ENCODE peak calls at places on chromosomes 2 and 18, in seven cellular contexts. I is activated CD8-positive, alpha-beta T cell treated with anti-CD3 and anti-CD28 coated beads for 36 hours; V is kidney epithelial cell; G is neural progenitor cell; T is epithelial cell of esophagus; L is heart left ventricle; R is cardiac muscle cell. N is an unnamed sample.

GRCh38 chr2:134229540-134229939 is 24.3 kb upstream of the MGAT5 start:
- DNase-seq in G (no peak), T (no peak), L (no peak), R (no peak), V (no peak), I (no peak), N (no peak)

GRCh38 chr2:237570776-237571335 is 4.5 kb downstream of the PRLH start:
- DNase-seq in G (no peak), R (no peak), T (no peak), L (peak), I (no peak), V (no peak), N (no peak)

GRCh38 chr18:62848946-62849345 is 133.6 kb downstream of the PHLPP1 start:
- DNase-seq in T (peak), I (no peak), L (no peak), R (no peak), G (no peak), V (no peak), N (no peak)

GRCh38 chr2:184463102-184463865 is 135.0 kb upstream of the ZNF804A start:
- DNase-seq in G (no peak), R (no peak), V (no peak), T (no peak), L (no peak), I (no peak), N (no peak)

GRCh38 chr18:34592961-34593382 is 117.1 kb upstream of the DTNA start:
- DNase-seq in T (peak), G (peak), R (peak), I (no peak), L (peak), V (peak), N (no peak)

GRCh38 chr2:189466656-189467055 is 25.4 kb downstream of the WDR75 start:
- DNase-seq in L (no peak), G (peak), V (no peak), T (peak), R (peak), I (no peak), N (no peak)

GRCh38 chr18:23964282-23965238 is 50.0 kb upstream of the TTC39C start:
- DNase-seq in L (no peak), V (no peak), R (no peak), T (peak), I (peak), G (no peak), N (no peak)

GRCh38 chr2:213104089-213104902 is 47.1 kb downstream of the IKZF2 start:
- DNase-seq in R (peak), L (no peak), G (no peak), I (no peak), T (peak), V (no peak), N (no peak)

GRCh38 chr2:33056170-33056569 is 109.4 kb downstream of the LTBP1 start:
- DNase-seq in R (no peak), V (no peak), I (no peak), G (no peak), L (no peak), T (no peak), N (no peak)

GRCh38 chr2:218831378-218831990 is at the start of gene PRKAG3:
- DNase-seq in R (no peak), G (no peak), L (peak), T (no peak), V (no peak), I (no peak), N (no peak)

GRCh38 chr2:8857709-8858108 is 20.3 kb upstream of the KIDINS220 start:
- DNase-seq in G (no peak), V (no peak), L (no peak), I (no peak), T (peak), R (no peak), N (no peak)

GRCh38 chr2:28415715-28416114 is 23.1 kb downstream of the FOSL2 start:
- DNase-seq in V (no peak), T (no peak), G (no peak), L (no peak), I (no peak), R (no peak), N (no peak)

GRCh38 chr18:50558157-50558556 is 1.7 kb upstream of the MAPK4 start:
- DNase-seq in G (no peak), L (no peak), R (no peak), I (no peak), T (no peak), V (no peak), N (no peak)

GRCh38 chr18:25979358-25979727 is 111.1 kb downstream of the SS18 start:
- DNase-seq in L (no peak), I (no peak), T (no peak), G (no peak), V (no peak), R (no peak), N (no peak)

GRCh38 chr2:209633911-209634310 is 137.7 kb upstream of the UNC80 start:
- DNase-seq in G (no peak), I (no peak), T (no peak), L (no peak), R (no peak), V (no peak), N (no peak)
- TF ChIP-seq CTCF in G (no peak), I (no peak), T (no peak), L (no peak), R (no peak), V (no peak), N (no peak)

DNA sequence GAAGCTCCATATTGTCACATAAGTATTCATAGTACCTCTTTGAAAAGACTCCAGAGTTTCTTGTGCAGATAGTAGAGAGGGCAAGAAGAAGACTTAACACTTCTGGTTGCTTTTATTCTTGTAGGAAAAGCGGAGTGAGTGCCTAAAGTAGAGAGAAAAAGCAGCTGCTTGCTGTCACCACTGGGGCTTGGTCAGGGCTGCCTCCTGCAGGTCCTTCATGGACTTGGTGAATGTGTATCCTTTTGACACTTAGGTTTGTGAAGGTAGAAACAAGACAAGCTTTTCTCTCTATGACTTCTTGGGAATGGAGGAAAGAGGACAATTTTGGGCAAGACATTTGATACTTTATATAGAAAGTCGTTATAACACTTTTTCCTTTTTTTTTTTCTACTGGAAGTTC is 312.8 kb upstream of the FANCL start:
- DNase-seq in I (peak), L (no peak), V (no peak), R (peak), G (peak), T (peak), N (no peak)
- TF ChIP-seq CTCF in I (no peak), L (no peak), V (peak), R (peak), G (peak), T (peak), N (no peak)

GRCh38 chr2:170966648-170967396 is 37.8 kb downstream of the GORASP2 start:
- DNase-seq in R (no peak), T (no peak), G (peak), I (peak), V (no peak), L (no peak), N (no peak)
- TF ChIP-seq CTCF in R (no peak), T (no peak), G (peak), I (peak), V (peak), L (no peak), N (no peak)

GRCh38 chr2:120419073-120419472 is 73.1 kb downstream of the INHBB start:
- DNase-seq in R (no peak), G (no peak), L (peak), I (no peak), V (no peak), T (no peak), N (no peak)
- TF ChIP-seq CTCF in R (no peak), G (no peak), L (no peak), I (no peak), V (no peak), T (no peak), N (no peak)